ENCODE peak calls at places on chromosomes 3 and 15, in seven cellular contexts. I, D, B, P, R, K and O are unnamed samples.

GRCh38 chr3:75781079-75781745 is 4.1 kb downstream of the ZNF717 start:
- DNase-seq in D (no peak), R (no peak), P (peak), B (no peak), K (no peak), I (no peak), O (no peak)

GRCh38 chr15:97745481-97746071 is 214.9 kb upstream of the ARRDC4 start:
- DNase-seq in I (peak), B (peak), K (no peak), D (peak), R (no peak), P (peak), O (peak)

GRCh38 chr3:152922554-152922953 is 87.6 kb downstream of the P2RY1 start:
- DNase-seq in I (no peak), R (no peak), P (peak), B (no peak), K (no peak), D (no peak), O (no peak)

GRCh38 chr3:55775366-55775765 is 288.3 kb upstream of the WNT5A start:
- DNase-seq in P (no peak), B (no peak), D (no peak), I (no peak), R (no peak), K (no peak), O (no peak)

GRCh38 chr3:99836681-99837080 is 19.0 kb downstream of the CMSS1 start:
- DNase-seq in R (no peak), K (no peak), P (no peak), B (no peak), I (no peak), D (no peak), O (no peak)

GRCh38 chr3:68919000-68919399 is 13.3 kb downstream of the TAFA4 start:
- DNase-seq in I (no peak), P (peak), R (no peak), B (no peak), D (peak), K (no peak), O (peak)

GRCh38 chr15:31278544-31279220 is 48.0 kb upstream of the KLF13 start:
- DNase-seq in P (no peak), D (no peak), B (no peak), K (no peak), R (peak), I (no peak), O (no peak)

GRCh38 chr3:44343421-44343820 is 4.9 kb downstream of the TCAIM start:
- DNase-seq in I (no peak), B (no peak), K (no peak), R (no peak), P (no peak), D (no peak), O (no peak)

GRCh38 chr3:27312044-27312668 is 57.0 kb downstream of the NEK10 start:
- DNase-seq in D (peak), I (no peak), K (no peak), B (peak), R (no peak), P (peak), O (peak)

GRCh38 chr3:23611737-23612295 is 193.9 kb upstream of the UBE2E1 start:
- DNase-seq in D (no peak), P (peak), K (no peak), B (no peak), I (no peak), R (no peak), O (no peak)

GRCh38 chr15:69279636-69280035 is 19.1 kb upstream of the PAQR5 start:
- DNase-seq in D (no peak), K (no peak), P (no peak), B (no peak), I (no peak), R (no peak), O (no peak)

GRCh38 chr15:44296625-44297524 is 8.4 kb downstream of the GOLM2 start:
- DNase-seq in R (no peak), K (no peak), D (peak), P (peak), B (peak), I (no peak), O (no peak)

GRCh38 chr3:21717272-21717671 is 33.7 kb downstream of the ZNF385D start:
- DNase-seq in D (no peak), I (no peak), P (no peak), R (no peak), K (no peak), B (no peak), O (no peak)

GRCh38 chr3:31004025-31004678 is 109.7 kb upstream of the GADL1 start:
- DNase-seq in B (no peak), K (no peak), D (peak), P (peak), R (no peak), I (no peak), O (no peak)

GRCh38 chr3:122394173-122394572 is 10.2 kb downstream of the FAM162A start:
- DNase-seq in B (no peak), D (no peak), R (no peak), K (no peak), I (no peak), P (peak), O (no peak)

GRCh38 chr3:162376761-162377160 is 880.2 kb downstream of the OTOL1 start:
- DNase-seq in R (no peak), B (no peak), D (peak), P (no peak), I (no peak), K (no peak), O (no peak)

DNA sequence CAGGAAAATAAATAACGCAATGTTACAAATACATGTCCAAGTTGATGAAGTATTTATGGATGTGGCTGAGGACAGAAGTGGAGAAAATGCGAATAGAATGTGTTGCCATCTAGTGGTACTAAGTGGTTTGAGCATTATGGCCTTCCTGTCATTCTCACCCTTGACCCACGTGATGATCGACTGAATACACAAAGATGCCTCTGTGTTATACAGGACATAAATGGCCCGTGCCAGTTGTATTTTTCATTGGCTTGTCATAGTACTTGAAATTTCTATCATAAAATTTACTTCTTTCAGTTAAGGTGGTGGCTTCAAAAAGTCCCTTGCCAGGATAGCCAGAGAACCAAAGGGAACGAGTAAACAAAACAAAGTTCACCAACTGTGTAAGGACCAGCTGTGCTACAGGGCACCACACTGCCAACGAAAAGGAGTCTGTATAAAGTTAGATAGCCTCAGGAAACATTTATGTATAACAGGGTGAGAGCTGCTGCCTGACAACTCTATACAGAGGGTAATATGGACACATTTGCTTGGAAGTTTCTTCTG is 103.7 kb downstream of the MYH15 start:
- DNase-seq in B (peak), P (peak), K (no peak), D (peak), R (no peak), I (peak), O (peak)
- TF ChIP-seq CTCF in B (peak), P (peak), K (peak), D (peak), R (no peak), I (peak), O (peak)

GRCh38 chr3:190122198-190122771 is 1.6 kb upstream of the P3H2 start:
- DNase-seq in P (no peak), D (peak), B (no peak), R (no peak), I (no peak), K (no peak), O (no peak)
- TF ChIP-seq CTCF in P (no peak), D (no peak), B (no peak), R (no peak), I (no peak), K (no peak), O (no peak)

GRCh38 chr3:126142652-126143051 is 37.7 kb downstream of the ALDH1L1 start:
- DNase-seq in P (no peak), D (no peak), I (no peak), K (no peak), B (no peak), R (no peak), O (no peak)
- TF ChIP-seq CTCF in P (no peak), D (no peak), I (no peak), K (no peak), B (no peak), R (no peak), O (no peak)

DNA sequence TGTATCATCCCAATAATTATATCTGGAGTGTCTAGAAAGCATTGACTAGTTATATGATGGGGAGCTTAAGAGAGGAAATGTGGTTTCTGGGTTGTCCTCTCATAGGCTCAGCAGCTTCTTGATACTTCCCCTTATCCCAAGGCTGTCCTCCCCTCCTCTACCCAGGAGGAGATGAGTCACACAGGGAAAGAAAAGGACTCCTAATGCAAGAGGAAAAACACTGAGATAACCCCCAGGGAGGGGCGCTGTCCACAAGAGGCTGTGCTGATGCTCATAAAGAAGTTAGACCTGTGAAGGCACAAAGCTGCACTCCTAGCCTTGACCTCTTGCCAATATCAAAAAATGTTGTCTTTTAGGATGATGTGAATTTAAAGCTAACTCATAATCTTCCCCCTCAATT is 28.8 kb upstream of the GYG1 start:
- DNase-seq in I (no peak), B (peak), D (peak), P (peak), R (no peak), K (no peak), O (peak)
- TF ChIP-seq CTCF in I (no peak), B (no peak), D (no peak), P (peak), R (no peak), K (peak), O (no peak)